ENCODE peak calls at places on chromosomes 1 and 21, in five cellular contexts. One of them, this sample, is unnamed.

GRCh38 chr1:182292193-182292741 is 99.3 kb downstream of the GLUL start:
- DNase-seq in EL: no peak
- DNase-seq in DND-41: no peak
- DNase-seq in natural killer cell: no peak
- DNase-seq in tibial artery: no peak
- DNase-seq in this sample: no peak

GRCh38 chr1:113860891-113861290 is 10.6 kb downstream of the PTPN22 start:
- DNase-seq in EL: peak; percentile 78
- DNase-seq in natural killer cell: no peak
- DNase-seq in tibial artery: no peak
- DNase-seq in DND-41: no peak
- DNase-seq in this sample: no peak

GRCh38 chr1:7388488-7389185 is 382.5 kb upstream of the VAMP3 start:
- DNase-seq in natural killer cell: no peak
- DNase-seq in tibial artery: peak; percentile 70
- DNase-seq in DND-41: no peak
- DNase-seq in EL: no peak
- DNase-seq in this sample: no peak

GRCh38 chr1:222233441-222234180 is 314.3 kb downstream of the HHIPL2 start:
- DNase-seq in tibial artery: no peak
- DNase-seq in DND-41: no peak
- DNase-seq in natural killer cell: no peak
- DNase-seq in EL: no peak
- DNase-seq in this sample: no peak

GRCh38 chr1:21271550-21271949 is 18.7 kb downstream of the ECE1 start:
- DNase-seq in tibial artery: no peak
- DNase-seq in EL: no peak
- DNase-seq in natural killer cell: no peak
- DNase-seq in DND-41: no peak
- DNase-seq in this sample: no peak

GRCh38 chr1:91997607-91998195 is 32.1 kb upstream of the EPHX4 start:
- DNase-seq in DND-41: peak; percentile 56
- DNase-seq in EL: peak; percentile 52
- DNase-seq in tibial artery: no peak
- DNase-seq in natural killer cell: no peak
- DNase-seq in this sample: peak; percentile 13

GRCh38 chr1:185886671-185887070 is 152.5 kb downstream of the HMCN1 start:
- DNase-seq in DND-41: no peak
- DNase-seq in tibial artery: no peak
- DNase-seq in EL: no peak
- DNase-seq in natural killer cell: no peak
- DNase-seq in this sample: no peak

GRCh38 chr1:197423006-197423405 is 155.0 kb downstream of the CRB1 start:
- DNase-seq in EL: peak; percentile 79
- DNase-seq in DND-41: no peak
- DNase-seq in natural killer cell: no peak
- DNase-seq in tibial artery: no peak
- DNase-seq in this sample: no peak

GRCh38 chr21:25283720-25284119 is 323.6 kb downstream of the MRPL39 start:
- DNase-seq in DND-41: no peak
- DNase-seq in natural killer cell: no peak
- DNase-seq in EL: peak; percentile 57
- DNase-seq in tibial artery: no peak
- DNase-seq in this sample: no peak

GRCh38 chr21:45325206-45326168 is 37.8 kb upstream of the POFUT2 start:
- DNase-seq in natural killer cell: no peak
- DNase-seq in DND-41: no peak
- DNase-seq in tibial artery: peak; percentile 70
- DNase-seq in EL: no peak
- DNase-seq in this sample: no peak

GRCh38 chr1:91913018-91913417 is 27.1 kb upstream of the TGFBR3 start:
- DNase-seq in natural killer cell: no peak
- DNase-seq in tibial artery: no peak
- DNase-seq in EL: no peak
- DNase-seq in DND-41: no peak
- DNase-seq in this sample: no peak